ENCODE peak calls at places on chromosomes 11 and 22, in six cellular contexts. I is stromal cell of bone marrow, G is SK-N-SH, R is mucosa of descending colon, F is AG08395, Q is ACHN. B is an unnamed sample.

GRCh38 chr22:19037282-19038163 is 84.7 kb downstream of the DGCR2 start:
- DNase-seq in Q (no peak), F (no peak), G (no peak), I (no peak), R (peak; percentile 15), B (no peak)

GRCh38 chr11:15918674-15919073 is 437.7 kb downstream of the SOX6 start:
- DNase-seq in F (no peak), I (no peak), R (no peak), G (no peak), Q (no peak), B (no peak)

GRCh38 chr22:25741692-25742626 is at the start of gene MYO18B:
- DNase-seq in Q (no peak), F (no peak), R (no peak), G (no peak), I (no peak), B (no peak)

GRCh38 chr11:69089258-69089657 is 40.5 kb downstream of the TPCN2 start:
- DNase-seq in Q (peak; percentile 51), R (no peak), G (no peak), I (peak; percentile 74), F (peak; percentile 89), B (peak; percentile 88)

GRCh38 chr22:36395061-36395849 is 7.5 kb upstream of the MYH9 start:
- DNase-seq in F (no peak), R (peak; percentile 61), Q (no peak), G (no peak), I (no peak), B (no peak)

GRCh38 chr22:49966041-49966715 is 5.6 kb downstream of the PIM3 start:
- DNase-seq in I (no peak), G (peak; percentile 30), R (peak; percentile 46), Q (no peak), F (no peak), B (no peak)

GRCh38 chr22:46335201-46336118 is at the start of gene TRMU:
- DNase-seq in G (peak; percentile 98), F (peak; percentile 98), Q (peak; percentile 85), R (peak; percentile 91), I (peak; percentile 76), B (peak; percentile 98)

GRCh38 chr22:17633217-17633997 is 4.9 kb upstream of the ATP6V1E1 start:
- DNase-seq in F (peak; percentile 58), G (no peak), Q (peak; percentile 85), I (no peak), R (no peak), B (peak; percentile 57)

GRCh38 chr22:29394931-29395581 is 6.7 kb upstream of the AP1B1 start:
- DNase-seq in R (peak; percentile 78), G (peak; percentile 82), Q (peak; percentile 68), I (peak; percentile 52), F (peak; percentile 81), B (peak; percentile 79)

GRCh38 chr11:68979931-68980775 is 633 bp downstream of the MRGPRD start:
- DNase-seq in R (no peak), F (no peak), G (no peak), I (no peak), Q (no peak), B (no peak)

GRCh38 chr11:104581246-104581980 is 316.8 kb downstream of the CASP12 start:
- DNase-seq in F (no peak), Q (no peak), G (no peak), I (no peak), R (no peak), B (no peak)

GRCh38 chr11:65489706-65490310 is 9.0 kb upstream of the MALAT1 start:
- DNase-seq in Q (peak; percentile 24), G (no peak), R (peak; percentile 62), F (no peak), I (peak; percentile 38), B (no peak)

GRCh38 chr22:20793386-20794131 is 19.6 kb downstream of the SERPIND1 start:
- DNase-seq in I (peak; percentile 23), R (no peak), Q (no peak), G (no peak), F (no peak), B (no peak)

B was measured in AG08396.